ENCODE peak calls at places on chromosomes 12 and 14, in ten cellular contexts. B is stomach, V is uterus, A is lower leg skin, R is thyroid gland, H is prostate gland, F is ovary, L is GM12892, Q is transverse colon, P is breast epithelium. K is an unnamed sample.

GRCh38 chr12:55717397-55718007 is 1.7 kb downstream of the BLOC1S1 start:
- DNase-seq in R (no peak), F (no peak), V (no peak), L (no peak), P (no peak), H (no peak), A (no peak), Q (peak), B (no peak), K (peak)

GRCh38 chr14:38139926-38140325 is 67.8 kb upstream of the SSTR1 start:
- DNase-seq in B (no peak), A (no peak), P (no peak), L (no peak), Q (no peak), F (no peak), R (no peak), H (no peak), V (no peak), K (no peak)

GRCh38 chr14:21268612-21269251 is 510 bp downstream of the HNRNPC start:
- DNase-seq in P (peak), V (peak), B (peak), A (no peak), F (no peak), Q (peak), L (no peak), R (peak), H (peak), K (no peak)

GRCh38 chr12:28191690-28192089 is 1.4 kb downstream of the CCDC91 start:
- DNase-seq in V (no peak), B (no peak), Q (peak), R (peak), P (peak), F (no peak), L (no peak), A (no peak), H (no peak), K (peak)

GRCh38 chr12:22626429-22626828 is 1.5 kb downstream of the ETNK1 start:
- DNase-seq in B (no peak), F (no peak), V (no peak), R (no peak), Q (no peak), L (no peak), H (peak), A (no peak), P (no peak), K (no peak)

GRCh38 chr12:118107026-118107425 is 3.2 kb upstream of the VSIG10 start:
- DNase-seq in B (no peak), P (no peak), A (no peak), Q (no peak), L (no peak), V (no peak), R (no peak), F (no peak), H (no peak), K (no peak)

GRCh38 chr12:128801879-128802391 is 21.8 kb downstream of the SLC15A4 start:
- DNase-seq in A (no peak), R (no peak), V (no peak), B (no peak), H (no peak), L (no peak), Q (no peak), P (no peak), F (no peak), K (no peak)

GRCh38 chr12:12803186-12803585 is 10.0 kb upstream of the DDX47 start:
- DNase-seq in P (peak), F (no peak), H (peak), B (peak), A (peak), V (peak), R (peak), L (peak), Q (peak), K (peak)

GRCh38 chr12:64186789-64187188 is 35.3 kb downstream of the KICS2 start:
- DNase-seq in P (no peak), B (no peak), A (no peak), Q (no peak), F (no peak), L (no peak), R (no peak), V (no peak), H (no peak), K (no peak)

GRCh38 chr14:79663453-79663852 is 547.9 kb downstream of the DIO2 start:
- DNase-seq in Q (no peak), A (no peak), H (no peak), L (no peak), V (no peak), F (no peak), B (no peak), P (no peak), R (no peak), K (no peak)

GRCh38 chr14:95507174-95507573 is 9.3 kb downstream of the SYNE3 start:
- DNase-seq in H (peak), L (no peak), V (peak), Q (peak), F (peak), B (peak), A (peak), P (peak), R (peak), K (peak)

GRCh38 chr12:102480401-102480800 is at the start of gene IGF1:
- DNase-seq in V (no peak), R (no peak), B (no peak), L (no peak), Q (no peak), F (no peak), H (no peak), A (no peak), P (no peak), K (no peak)

GRCh38 chr12:9906888-9907287 is 25.3 kb downstream of the CLEC2A start:
- DNase-seq in H (no peak), A (no peak), B (no peak), F (no peak), P (no peak), L (no peak), Q (peak), V (no peak), R (no peak), K (no peak)

GRCh38 chr14:97779140-97779539 is 982.0 kb downstream of the VRK1 start:
- DNase-seq in B (no peak), F (no peak), L (no peak), V (no peak), Q (no peak), A (no peak), H (no peak), R (no peak), P (no peak), K (no peak)

GRCh38 chr14:80077262-80077661 is 134.0 kb downstream of the DIO2 start:
- DNase-seq in V (no peak), R (no peak), F (no peak), A (no peak), B (no peak), Q (no peak), L (no peak), P (no peak), H (no peak), K (no peak)

GRCh38 chr14:34340226-34340625 is 121.8 kb downstream of the SPTSSA start:
- DNase-seq in B (no peak), A (no peak), V (no peak), L (no peak), H (no peak), R (no peak), Q (no peak), F (no peak), P (no peak), K (no peak)

GRCh38 chr12:101727098-101727497 is 12.2 kb downstream of the SYCP3 start:
- DNase-seq in V (no peak), Q (no peak), A (no peak), L (no peak), H (no peak), F (no peak), R (no peak), B (no peak), P (no peak), K (no peak)

GRCh38 chr14:61663312-61663974 is 31.9 kb upstream of the HIF1A start:
- DNase-seq in L (no peak), R (no peak), Q (no peak), F (no peak), H (no peak), V (no peak), A (no peak), P (no peak), B (no peak), K (no peak)

GRCh38 chr14:87873741-87874140 is 119.2 kb downstream of the GALC start:
- DNase-seq in P (no peak), V (no peak), B (no peak), R (no peak), H (no peak), Q (no peak), F (no peak), A (no peak), L (no peak), K (no peak)

GRCh38 chr14:104735830-104736642 is 12.0 kb downstream of the ADSS1 start:
- DNase-seq in R (peak), B (peak), F (peak), P (peak), Q (peak), L (no peak), H (no peak), A (peak), V (peak), K (no peak)

GRCh38 chr12:25959069-25959961 is 833 bp downstream of the RASSF8 start:
- DNase-seq in V (peak), F (peak), R (peak), P (peak), L (no peak), B (peak), A (peak), Q (peak), H (peak), K (peak)

GRCh38 chr14:98964171-98964570 is 307.8 kb downstream of the BCL11B start:
- DNase-seq in R (no peak), B (no peak), A (no peak), V (no peak), F (no peak), L (no peak), P (no peak), Q (no peak), H (no peak), K (no peak)

GRCh38 chr12:56581418-56582145 is 48.5 kb downstream of the BAZ2A start:
- DNase-seq in V (no peak), Q (no peak), P (no peak), R (no peak), F (no peak), L (no peak), H (no peak), B (no peak), A (no peak), K (no peak)

GRCh38 chr14:78595797-78596196 is 425.6 kb downstream of the NRXN3 start:
- DNase-seq in P (no peak), R (no peak), B (no peak), F (no peak), H (no peak), Q (no peak), A (no peak), L (no peak), V (no peak), K (no peak)

GRCh38 chr14:75450381-75451276 is 22.8 kb downstream of the JDP2 start:
- DNase-seq in A (peak), H (peak), P (peak), L (no peak), R (peak), B (peak), F (no peak), V (peak), Q (peak), K (no peak)
- TF ChIP-seq POLR2A in A (no peak), H (no peak), P (no peak), L (no peak), R (no peak), B (no peak), F (no peak), V (no peak), Q (peak), K (no peak)

GRCh38 chr12:79691299-79692248 is 810 bp upstream of the PAWR start:
- DNase-seq in V (peak), R (no peak), Q (peak), B (no peak), L (no peak), F (no peak), P (no peak), A (no peak), H (peak), K (peak)

GRCh38 chr12:79690156-79690605 is 583 bp downstream of the PAWR start:
- DNase-seq in B (peak), H (no peak), F (peak), A (no peak), R (no peak), V (peak), L (no peak), Q (no peak), P (no peak), K (no peak)

GRCh38 chr12:79692249-79692619 is 1.5 kb upstream of the PAWR start:
- DNase-seq in B (no peak), V (no peak), A (no peak), Q (no peak), P (no peak), F (no peak), L (no peak), H (no peak), R (no peak), K (no peak)

GRCh38 chr12:79689477-79690155 is 1.1 kb downstream of the PAWR start:
- DNase-seq in A (peak), P (peak), B (peak), Q (peak), F (peak), L (peak), V (peak), R (peak), H (peak), K (no peak)

GRCh38 chr12:79690606-79691298 is at the start of gene PAWR:
- DNase-seq in L (peak), H (peak), Q (peak), V (peak), B (peak), A (peak), F (peak), R (peak), P (peak), K (peak)
- TF ChIP-seq POLR2A in L (no peak), H (peak), Q (peak), V (no peak), B (no peak), A (no peak), F (no peak), R (peak), P (no peak), K (peak)

DNA sequence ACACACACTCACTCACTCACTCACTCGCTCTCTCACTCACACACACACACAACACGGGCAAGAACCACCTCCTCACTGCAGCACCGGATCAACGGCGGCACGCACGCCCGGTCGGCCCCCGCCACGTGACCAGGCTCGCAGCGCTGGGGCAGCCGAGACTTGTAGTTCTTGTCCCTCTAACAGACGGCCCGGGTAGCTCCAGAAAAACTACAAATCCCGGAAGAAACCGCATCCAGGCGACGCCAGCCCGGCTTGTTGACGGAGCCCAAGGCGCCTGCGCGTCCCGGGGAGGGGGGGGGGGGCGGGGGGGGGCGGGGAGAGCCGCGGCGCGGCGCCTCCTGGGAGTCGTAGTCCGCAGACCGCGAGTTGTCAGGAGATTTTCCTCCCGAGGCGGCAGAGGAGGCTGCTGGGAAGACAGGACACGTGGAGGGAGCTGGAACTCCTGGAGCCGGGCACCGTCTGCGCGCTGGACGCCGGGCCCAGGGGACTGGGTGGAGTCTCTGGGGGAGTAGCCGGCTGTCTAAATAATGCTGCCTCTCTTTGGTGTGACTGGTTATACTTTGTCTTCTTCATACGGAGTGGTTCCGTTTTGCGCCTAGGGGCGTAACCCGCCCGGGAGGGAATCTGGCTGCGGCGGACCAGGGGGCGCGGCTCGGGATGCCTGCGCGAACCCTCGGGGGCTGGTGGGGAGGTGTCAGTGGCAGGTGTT is at the start of gene MAX:
- DNase-seq in Q (peak), B (peak), H (peak), L (peak), V (peak), F (peak), P (peak), R (peak), A (peak), K (peak)
- TF ChIP-seq POLR2A in Q (peak), B (no peak), H (peak), L (peak), V (peak), F (peak), P (peak), R (peak), A (peak), K (peak)

GRCh38 chr14:77557391-77557790 is 58.8 kb upstream of the ISM2 start:
- DNase-seq in F (no peak), H (no peak), P (no peak), L (no peak), B (no peak), R (no peak), Q (no peak), A (no peak), V (no peak), K (no peak)

GRCh38 chr14:77565289-77566081 is 51.0 kb downstream of the SPTLC2 start:
- DNase-seq in L (no peak), P (no peak), H (no peak), Q (no peak), V (no peak), B (no peak), F (no peak), A (no peak), R (no peak), K (no peak)

GRCh38 chr14:77559381-77559780 is 57.1 kb downstream of the SPTLC2 start:
- DNase-seq in B (no peak), A (no peak), H (no peak), L (no peak), F (no peak), R (no peak), Q (no peak), V (no peak), P (no peak), K (no peak)

GRCh38 chr14:77561881-77562280 is 54.6 kb downstream of the SPTLC2 start:
- DNase-seq in V (no peak), R (no peak), P (no peak), Q (no peak), H (no peak), L (no peak), B (no peak), A (no peak), F (no peak), K (no peak)

DNA sequence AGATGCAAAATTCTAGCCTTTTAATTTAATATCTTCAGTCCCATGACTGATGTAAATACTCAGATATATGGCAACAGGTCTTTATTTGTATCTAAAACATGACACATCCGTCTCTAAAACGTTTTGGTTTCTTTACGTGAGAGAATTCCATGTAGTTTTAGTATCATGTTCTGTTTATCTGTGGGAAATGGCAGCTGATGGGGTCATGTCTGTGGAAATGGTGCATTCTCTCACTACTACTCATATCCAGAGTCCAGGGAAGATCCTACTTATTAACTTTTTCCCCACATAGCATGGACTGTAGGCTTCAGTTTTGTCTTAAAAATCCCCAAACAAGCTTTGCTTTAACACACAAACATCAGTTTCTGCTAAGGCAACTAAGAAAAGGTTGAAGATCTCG is 53.8 kb downstream of the SPTLC2 start:
- DNase-seq in L (no peak), P (no peak), Q (no peak), A (no peak), H (no peak), R (no peak), B (no peak), F (no peak), V (no peak), K (no peak)
- TF ChIP-seq POLR2A in L (no peak), P (no peak), Q (no peak), A (no peak), H (no peak), R (no peak), B (no peak), F (no peak), V (no peak), K (no peak)

GRCh38 chr14:101445278-101445677 is 116.0 kb upstream of the DIO3 start:
- DNase-seq in B (no peak), R (no peak), H (no peak), V (no peak), A (no peak), F (no peak), P (no peak), L (no peak), Q (no peak), K (no peak)

GRCh38 chr14:101451166-101451565 is 110.1 kb upstream of the DIO3 start:
- DNase-seq in F (no peak), R (no peak), B (peak), H (no peak), L (no peak), P (no peak), V (no peak), Q (no peak), A (no peak), K (no peak)

GRCh38 chr14:101446387-101446969 is 114.8 kb upstream of the DIO3 start:
- DNase-seq in Q (no peak), R (no peak), A (no peak), P (no peak), B (no peak), L (no peak), V (no peak), H (no peak), F (no peak), K (no peak)

GRCh38 chr14:101453225-101453624 is 108.1 kb upstream of the DIO3 start:
- DNase-seq in A (no peak), V (no peak), B (no peak), Q (no peak), H (no peak), L (no peak), R (no peak), F (no peak), P (no peak), K (no peak)

DNA sequence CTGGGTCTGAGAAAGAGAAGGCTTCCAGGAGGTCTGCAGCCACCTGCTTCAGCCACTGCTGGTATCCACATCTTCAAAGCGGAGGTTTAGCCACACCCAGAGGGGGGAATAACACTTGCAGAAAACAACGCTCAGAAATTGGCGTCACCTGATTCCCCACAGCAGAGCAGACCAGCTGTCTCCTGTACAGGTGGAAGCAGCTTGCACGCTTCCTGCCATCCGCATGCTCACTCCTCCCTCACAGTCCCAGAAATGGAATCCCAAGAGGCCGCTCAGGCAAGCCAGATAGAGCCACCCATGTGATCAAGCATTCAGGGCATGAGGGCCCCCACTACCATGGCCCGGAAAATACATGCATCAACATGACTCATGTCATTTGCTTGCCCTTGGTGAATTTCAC is 112.2 kb upstream of the DIO3 start:
- DNase-seq in Q (no peak), F (no peak), H (no peak), P (no peak), A (no peak), R (no peak), L (no peak), V (no peak), B (no peak), K (no peak)
- TF ChIP-seq POLR2A in Q (no peak), F (no peak), H (no peak), P (no peak), A (no peak), R (no peak), L (no peak), V (no peak), B (no peak), K (no peak)

GRCh38 chr12:6201199-6201608 is 1.0 kb downstream of the CD9 start:
- DNase-seq in A (no peak), P (peak), R (peak), H (peak), F (no peak), L (no peak), B (no peak), V (no peak), Q (peak), K (no peak)
- TF ChIP-seq POLR2A in A (no peak), P (no peak), R (peak), H (peak), F (no peak), L (no peak), B (no peak), V (no peak), Q (peak), K (no peak)

DNA sequence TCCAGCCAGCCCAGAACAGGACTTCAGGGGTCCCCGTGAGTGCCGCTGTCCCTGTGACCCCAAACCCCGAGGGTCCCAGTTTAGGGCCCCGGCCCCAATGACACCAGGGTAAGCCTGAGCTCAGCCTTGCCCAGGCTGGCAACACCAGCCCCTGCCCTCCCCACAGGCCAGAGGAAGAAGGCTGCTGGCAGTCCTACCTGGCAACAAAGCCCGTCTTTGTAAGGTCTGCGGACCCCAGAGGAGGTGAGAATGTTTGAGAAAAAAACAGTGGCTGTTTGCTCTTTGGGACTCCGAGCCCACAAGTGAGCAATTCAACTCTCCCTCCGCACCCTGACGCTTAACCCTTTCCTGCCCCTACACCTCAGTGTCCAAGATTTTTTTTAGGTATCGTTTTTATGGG is 1.7 kb downstream of the CDK2AP1 start:
- DNase-seq in A (no peak), F (no peak), Q (no peak), P (no peak), R (no peak), V (no peak), B (no peak), H (no peak), L (no peak), K (peak)
- TF ChIP-seq POLR2A in A (no peak), F (no peak), Q (no peak), P (no peak), R (no peak), V (no peak), B (no peak), H (no peak), L (no peak), K (no peak)

K was measured in H54.